ENCODE peak calls at places on chromosomes 4 and X, in six cellular contexts. G is LoVo; V is neural crest cell; A is EH; U is BJ; K is stimulated activated CD4-positive, alpha-beta T cell treated with anti-CD3 and anti-CD28 coated beads, Interleukin-4, amount 100 ng/mL, for 48 hours. L is an unnamed sample.
A peak's percentile ranks its signal among the peaks of the same experiment; 100 is the strongest.

GRCh38 chr4:1852904-1853623 is 2.9 kb downstream of the LETM1 start:
- DNase-seq in G (no peak), V (no peak), A (no peak), U (no peak), K (no peak), L (no peak)

GRCh38 chrX:13357925-13358324 is 38.1 kb upstream of the ATXN3L start:
- DNase-seq in G (no peak), V (no peak), A (peak; percentile 59), U (no peak), K (no peak), L (peak; percentile 23)

GRCh38 chr4:2755821-2756690 is at the start of gene TNIP2:
- DNase-seq in G (peak; percentile 85), V (peak; percentile 64), A (peak; percentile 84), U (no peak), K (peak; percentile 70), L (peak; percentile 16)

GRCh38 chr4:71501992-71502391 is 163.2 kb downstream of the SLC4A4 start:
- DNase-seq in G (no peak), V (no peak), A (no peak), U (no peak), K (no peak), L (no peak)

GRCh38 chr4:78661923-78662521 is 110.5 kb downstream of the ANXA3 start:
- DNase-seq in G (no peak), V (no peak), A (peak; percentile 68), U (no peak), K (no peak), L (peak; percentile 86)

GRCh38 chr4:186878203-186878800 is 154.6 kb upstream of the FAT1 start:
- DNase-seq in G (no peak), V (no peak), A (peak; percentile 67), U (peak; percentile 46), K (no peak), L (no peak)

GRCh38 chr4:98728433-98728832 is 70.0 kb upstream of the TSPAN5 start:
- DNase-seq in G (no peak), V (no peak), A (peak; percentile 87), U (peak; percentile 28), K (no peak), L (no peak)

GRCh38 chr4:20273793-20274192 is 22.1 kb downstream of the SLIT2 start:
- DNase-seq in G (no peak), V (no peak), A (no peak), U (no peak), K (no peak), L (peak; percentile 20)

GRCh38 chrX:127030011-127030738 is 210.6 kb downstream of the PRR32 start:
- DNase-seq in G (no peak), V (no peak), A (no peak), U (no peak), K (no peak), L (no peak)

GRCh38 chrX:49840679-49841078 is 11.6 kb downstream of the PAGE4 start:
- DNase-seq in G (peak; percentile 18), V (peak; percentile 55), A (peak; percentile 65), U (peak; percentile 1), K (peak; percentile 30), L (peak; percentile 80)

GRCh38 chr4:146442801-146443200 is 78.9 kb downstream of the SLC10A7 start:
- DNase-seq in G (no peak), V (no peak), A (peak; percentile 79), U (no peak), K (no peak), L (no peak)

GRCh38 chr4:89303177-89303576 is 4.4 kb downstream of the GPRIN3 start:
- DNase-seq in G (no peak), V (no peak), A (no peak), U (no peak), K (peak; percentile 47), L (peak; percentile 82)

GRCh38 chr4:184510431-184510830 is 36.1 kb upstream of the IRF2 start:
- DNase-seq in G (no peak), V (no peak), A (no peak), U (no peak), K (no peak), L (no peak)

GRCh38 chr4:11611868-11612267 is 183.2 kb upstream of the HS3ST1 start:
- DNase-seq in G (no peak), V (no peak), A (no peak), U (no peak), K (no peak), L (peak; percentile 49)

GRCh38 chrX:101410461-101410860 is 2.4 kb downstream of the HNRNPH2 start:
- DNase-seq in G (no peak), V (no peak), A (no peak), U (no peak), K (no peak), L (no peak)

GRCh38 chr4:48375651-48376291 is 34.4 kb downstream of the SLAIN2 start:
- DNase-seq in G (peak; percentile 79), V (no peak), A (peak; percentile 92), U (no peak), K (no peak), L (peak; percentile 87)

GRCh38 chr4:152352215-152352614 is 183.7 kb downstream of the FBXW7 start:
- DNase-seq in G (no peak), V (no peak), A (no peak), U (no peak), K (no peak), L (no peak)

GRCh38 chr4:52883183-52883621 is 21.1 kb downstream of the RASL11B start:
- DNase-seq in G (no peak), V (no peak), A (no peak), U (no peak), K (no peak), L (no peak)

GRCh38 chrX:21738145-21738949 is 19.6 kb downstream of the SMPX start:
- DNase-seq in G (no peak), V (peak; percentile 30), A (no peak), U (no peak), K (no peak), L (peak; percentile 22)

GRCh38 chr4:15878011-15878410 is 60.5 kb downstream of the FGFBP1 start:
- DNase-seq in G (no peak), V (no peak), A (no peak), U (no peak), K (no peak), L (no peak)

GRCh38 chr4:111596491-111596890 is 548.8 kb upstream of the FAM241A start:
- DNase-seq in G (no peak), V (no peak), A (no peak), U (no peak), K (no peak), L (no peak)

GRCh38 chr4:149723065-149723464 is 92.6 kb downstream of the IQCM start:
- DNase-seq in G (no peak), V (no peak), A (no peak), U (no peak), K (no peak), L (no peak)

GRCh38 chr4:20764353-20764752 is 64.1 kb downstream of the PACRGL start:
- DNase-seq in G (no peak), V (no peak), A (peak; percentile 3), U (no peak), K (no peak), L (no peak)